ENCODE peak calls at places on chromosomes 6 and 20, in six cellular contexts. F, U, Y, R, N and E are unnamed samples.

GRCh38 chr6:133671376-133671775 is 217.5 kb upstream of the TCF21 start:
- DNase-seq in N (no peak), U (no peak), F (no peak), Y (no peak), R (no peak), E (peak)

GRCh38 chr20:20498081-20498861 is 130.4 kb downstream of the INSM1 start:
- DNase-seq in Y (no peak), F (no peak), R (no peak), N (no peak), U (no peak), E (no peak)

GRCh38 chr6:119858901-119859300 is 509.3 kb upstream of the MAN1A1 start:
- DNase-seq in R (no peak), N (no peak), U (peak), Y (peak), F (no peak), E (no peak)

GRCh38 chr6:15769471-15770088 is 106.8 kb upstream of the DTNBP1 start:
- DNase-seq in U (peak), R (no peak), N (no peak), F (no peak), Y (no peak), E (no peak)

GRCh38 chr6:3252369-3252768 is 6.4 kb upstream of the PSMG4 start:
- DNase-seq in R (no peak), U (no peak), N (no peak), F (no peak), Y (no peak), E (peak)

GRCh38 chr20:47875302-47876025 is 90.2 kb upstream of the SULF2 start:
- DNase-seq in N (no peak), U (peak), Y (peak), R (no peak), F (no peak), E (peak)

GRCh38 chr6:152272486-152272885 is 364.7 kb downstream of the SYNE1 start:
- DNase-seq in Y (no peak), U (no peak), F (no peak), R (no peak), N (no peak), E (no peak)

GRCh38 chr6:9789201-9789600 is 625.7 kb downstream of the TFAP2A start:
- DNase-seq in U (peak), N (no peak), R (no peak), Y (no peak), F (no peak), E (no peak)

GRCh38 chr6:19691465-19692167 is 145.6 kb upstream of the ID4 start:
- DNase-seq in R (no peak), F (no peak), U (no peak), Y (peak), N (no peak), E (no peak)

GRCh38 chr20:45959956-45960630 is 11.9 kb downstream of the ZNF335 start:
- DNase-seq in U (no peak), Y (no peak), N (no peak), R (no peak), F (no peak), E (peak)

GRCh38 chr20:29410805-29411457 is 1846.5 kb upstream of the DEFB115 start:
- DNase-seq in R (no peak), Y (no peak), F (no peak), U (no peak), N (no peak), E (no peak)

GRCh38 chr6:133991096-133991593 is 38.1 kb downstream of the TBPL1 start:
- DNase-seq in R (no peak), U (peak), N (no peak), F (no peak), Y (peak), E (peak)

GRCh38 chr20:17611540-17612286 is 41.8 kb downstream of the DSTN start:
- DNase-seq in R (no peak), N (no peak), F (peak), U (peak), Y (no peak), E (peak)

GRCh38 chr20:760751-761417 is 7.4 kb downstream of the SLC52A3 start:
- DNase-seq in N (no peak), F (no peak), U (peak), R (peak), Y (peak), E (peak)